ENCODE peak calls at places on chromosomes 6 and 20, in ten cellular contexts. D, A, V, E, G, P, H, K, F and U are unnamed samples.

GRCh38 chr6:156857573-156857972 is 80.4 kb downstream of the ARID1B start:
- DNase-seq in D (peak; percentile 32), A (no peak), V (no peak), E (no peak), G (no peak), P (no peak), H (no peak), K (peak; percentile 78), F (peak; percentile 64), U (no peak)

GRCh38 chr20:21708738-21709534 is 3.5 kb downstream of the PAX1 start:
- DNase-seq in D (no peak), A (no peak), V (no peak), E (no peak), G (no peak), P (no peak), H (no peak), K (no peak), F (no peak), U (no peak)

GRCh38 chr6:123619156-123619555 is 17.6 kb downstream of the TRDN start:
- DNase-seq in D (no peak), A (no peak), V (peak; percentile 25), E (peak; percentile 20), G (no peak), P (no peak), H (no peak), K (no peak), F (no peak), U (no peak)

GRCh38 chr20:288956-289692 is 1.4 kb downstream of the C20orf96 start:
- DNase-seq in D (no peak), A (no peak), V (no peak), E (no peak), G (no peak), P (no peak), H (no peak), K (no peak), F (no peak), U (no peak)

GRCh38 chr6:129846761-129847160 is 14.4 kb downstream of the TMEM244 start:
- DNase-seq in D (no peak), A (no peak), V (no peak), E (no peak), G (no peak), P (no peak), H (no peak), K (no peak), F (no peak), U (no peak)

GRCh38 chr6:47075741-47076421 is 33.7 kb upstream of the ADGRF1 start:
- DNase-seq in D (no peak), A (peak; percentile 20), V (no peak), E (no peak), G (no peak), P (no peak), H (no peak), K (no peak), F (no peak), U (peak; percentile 62)

GRCh38 chr20:47204008-47204745 is 152.3 kb downstream of the ZMYND8 start:
- DNase-seq in D (peak; percentile 15), A (peak; percentile 46), V (no peak), E (no peak), G (no peak), P (peak; percentile 66), H (no peak), K (peak; percentile 78), F (peak; percentile 24), U (peak; percentile 49)

GRCh38 chr6:145137425-145137824 is 597.9 kb downstream of the EPM2A start:
- DNase-seq in D (peak; percentile 52), A (peak; percentile 50), V (no peak), E (no peak), G (no peak), P (peak; percentile 14), H (no peak), K (peak; percentile 59), F (peak; percentile 32), U (peak; percentile 28)

GRCh38 chr6:151546941-151547659 is 53.3 kb downstream of the CCDC170 start:
- DNase-seq in D (no peak), A (no peak), V (no peak), E (no peak), G (no peak), P (no peak), H (no peak), K (no peak), F (no peak), U (no peak)

GRCh38 chr20:50320910-50321796 is 130.5 kb downstream of the CEBPB start:
- DNase-seq in D (peak; percentile 92), A (peak; percentile 91), V (peak; percentile 72), E (peak; percentile 91), G (peak; percentile 96), P (peak; percentile 92), H (peak; percentile 98), K (peak; percentile 94), F (peak; percentile 92), U (peak; percentile 96)

GRCh38 chr6:33678932-33679478 is 32.5 kb downstream of the UQCC2 start:
- DNase-seq in D (no peak), A (no peak), V (no peak), E (no peak), G (no peak), P (no peak), H (no peak), K (no peak), F (no peak), U (no peak)

GRCh38 chr20:63273180-63273579 is 567 bp downstream of the ARFGAP1 start:
- DNase-seq in D (no peak), A (no peak), V (no peak), E (no peak), G (no peak), P (no peak), H (no peak), K (no peak), F (no peak), U (no peak)
- H3K4me3 ChIP-seq in D (peak overlapping the region; percentile 92), A (peak overlapping the region; percentile 92), V (peak overlapping the region; percentile 94), E (peak overlapping the region; percentile 86), G (peak overlapping the region; percentile 90), P (peak overlapping the region; percentile 94), H (peak overlapping the region; percentile 86), K (peak overlapping the region; percentile 74), F (peak overlapping the region; percentile 91), U (peak overlapping the region; percentile 96)

GRCh38 chr6:43455034-43455747 is at the start of gene DLK2:
- DNase-seq in D (no peak), A (no peak), V (no peak), E (no peak), G (no peak), P (no peak), H (peak; percentile 49), K (no peak), F (no peak), U (no peak)

GRCh38 chr6:43454290-43455033 is 886 bp downstream of the DLK2 start:
- DNase-seq in D (peak; percentile 81), A (peak; percentile 82), V (peak; percentile 84), E (peak; percentile 88), G (peak; percentile 92), P (peak; percentile 64), H (peak; percentile 71), K (peak; percentile 84), F (peak; percentile 86), U (peak; percentile 85)

GRCh38 chr6:43451939-43452338 is 3.4 kb downstream of the DLK2 start:
- DNase-seq in D (no peak), A (no peak), V (no peak), E (no peak), G (no peak), P (no peak), H (no peak), K (no peak), F (no peak), U (no peak)

GRCh38 chr6:43452896-43453295 is 2.5 kb downstream of the DLK2 start:
- DNase-seq in D (no peak), A (no peak), V (no peak), E (no peak), G (no peak), P (no peak), H (no peak), K (no peak), F (no peak), U (no peak)

DNA sequence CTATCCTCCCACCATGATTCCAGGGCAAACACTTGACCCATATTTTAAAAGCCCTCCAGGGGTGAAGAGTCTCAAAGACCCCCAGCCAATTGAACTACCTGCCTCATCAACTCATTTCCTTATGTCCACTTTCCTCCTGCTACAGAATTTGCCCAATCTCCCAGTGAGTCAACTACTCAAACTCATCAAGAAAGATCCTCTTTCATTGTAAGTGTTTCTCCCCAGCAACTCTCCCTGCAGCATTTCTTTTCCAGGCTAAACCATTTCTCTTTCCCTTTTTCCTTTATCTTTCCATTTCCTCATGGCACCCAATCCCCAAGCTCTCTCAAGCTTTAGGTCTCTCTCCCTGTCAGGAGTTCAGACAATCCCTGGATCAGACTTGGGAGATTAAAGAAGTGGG is 1.5 kb downstream of the DLK2 start:
- DNase-seq in D (no peak), A (no peak), V (no peak), E (no peak), G (no peak), P (no peak), H (no peak), K (no peak), F (no peak), U (no peak)
- TF ChIP-seq CTCF in D (no peak), A (no peak), V (no peak), E (no peak), G (no peak), P (no peak), H (no peak), K (no peak), F (no peak), U (no peak)

DNA sequence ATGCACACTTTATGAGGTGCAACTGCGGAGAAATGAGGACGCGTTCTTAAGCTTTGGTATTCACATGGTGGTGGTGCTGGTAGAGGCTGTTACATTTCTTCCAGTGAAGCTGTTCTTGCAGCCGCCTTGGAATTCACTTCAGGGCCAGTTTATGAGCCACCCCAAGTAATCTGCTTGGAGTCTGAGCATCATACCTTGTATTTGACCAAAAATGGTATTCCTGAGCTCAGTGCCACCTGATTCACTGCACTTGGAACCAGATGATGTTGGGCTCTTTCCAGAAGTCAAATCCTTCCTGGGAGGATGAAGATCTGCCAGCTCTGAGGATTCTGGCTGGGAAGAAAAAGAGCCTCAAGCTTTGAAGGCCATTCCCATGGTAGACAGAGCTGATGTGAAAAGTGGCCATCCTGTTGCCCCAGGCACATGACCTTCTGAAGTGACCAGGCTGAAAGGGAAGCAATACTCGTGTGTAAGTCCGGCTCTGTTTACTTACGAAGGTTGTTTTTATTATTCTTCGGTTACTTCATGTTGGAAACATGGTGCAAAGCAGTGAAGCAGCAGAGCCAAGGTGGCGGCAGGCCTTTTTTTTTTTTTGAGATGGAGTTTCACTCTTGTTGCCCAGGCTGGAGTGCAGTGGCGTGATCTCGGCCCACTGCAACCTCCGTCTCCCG is 7.7 kb downstream of the MANBAL start:
- DNase-seq in D (peak; percentile 96), A (peak; percentile 54), V (no peak), E (no peak), G (no peak), P (no peak), H (no peak), K (peak; percentile 63), F (peak; percentile 73), U (peak; percentile 96)
- H3K4me3 ChIP-seq in D (no peak overlapping the region), A (no peak overlapping the region), V (no peak overlapping the region), E (no peak overlapping the region), G (no peak overlapping the region), P (no peak overlapping the region), H (no peak overlapping the region), K (no peak overlapping the region), F (no peak overlapping the region), U (no peak overlapping the region)

DNA sequence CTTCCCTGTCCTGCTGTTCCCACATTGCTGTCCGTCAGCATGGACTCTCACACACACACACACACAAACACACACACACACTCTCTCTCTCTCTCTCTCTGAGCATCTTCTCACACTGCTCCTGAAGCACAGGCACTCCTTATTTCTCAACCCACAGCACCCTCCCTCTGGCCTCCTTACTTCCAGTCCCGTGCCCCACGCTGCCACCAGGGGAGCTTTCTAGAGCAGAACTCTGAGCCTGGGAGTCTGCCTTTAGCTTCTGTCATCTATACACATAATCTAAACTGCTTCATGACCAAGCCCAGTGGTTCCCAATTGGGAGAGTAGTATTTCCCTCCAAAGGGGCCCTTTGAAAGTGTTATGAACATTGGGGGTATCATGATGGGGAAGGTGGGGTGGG is 29.1 kb downstream of the HECA start:
- DNase-seq in D (no peak), A (no peak), V (no peak), E (no peak), G (no peak), P (no peak), H (no peak), K (no peak), F (no peak), U (no peak)
- TF ChIP-seq CTCF in D (peak; percentile 0), A (no peak), V (no peak), E (no peak), G (peak; percentile 5), P (peak; percentile 38), H (no peak), K (no peak), F (no peak), U (peak; percentile 8)